ENCODE peak calls at places on chromosome 16, in eight cellular contexts. Z is OCI-LY7, T is spleen, O is uterus, U is fibroblast of lung, W is adrenal gland, B is HCT116, Q is cardiac muscle cell. V is an unnamed sample.

GRCh38 chr16:48300391-48300856 is 53.1 kb upstream of the ABCC11 start:
- DNase-seq in Z (no peak), O (peak), W (no peak), B (peak), T (no peak), Q (no peak), U (peak), V (no peak)

GRCh38 chr16:49754495-49755290 is 101.2 kb downstream of the ZNF423 start:
- DNase-seq in T (no peak), O (no peak), Q (peak), Z (no peak), B (no peak), U (peak), W (no peak), V (no peak)

GRCh38 chr16:31386157-31386984 is 6.8 kb upstream of the ITGAD start:
- DNase-seq in W (no peak), Q (peak), T (no peak), O (no peak), U (peak), B (peak), Z (no peak), V (no peak)

GRCh38 chr16:89143201-89143741 is 28.3 kb upstream of the CDH15 start:
- DNase-seq in Q (no peak), Z (no peak), B (no peak), U (no peak), W (no peak), T (peak), O (no peak), V (no peak)

GRCh38 chr16:67431077-67431804 is at the start of gene HSD11B2:
- DNase-seq in Z (no peak), O (peak), T (peak), U (peak), B (peak), W (peak), Q (peak), V (no peak)

GRCh38 chr16:63983401-63983800 is 1138.5 kb downstream of the CDH11 start:
- DNase-seq in T (no peak), Q (no peak), U (no peak), Z (no peak), W (no peak), O (no peak), B (no peak), V (no peak)

GRCh38 chr16:69567031-69567680 is 1.4 kb downstream of the NFAT5 start:
- DNase-seq in Q (peak), B (no peak), Z (peak), W (peak), O (peak), U (peak), T (no peak), V (no peak)

GRCh38 chr16:89958068-89958467 is 9.5 kb downstream of the DEF8 start:
- DNase-seq in W (no peak), Z (peak), T (peak), Q (peak), B (peak), U (peak), O (no peak), V (no peak)

GRCh38 chr16:81830845-81831600 is 51.9 kb downstream of the PLCG2 start:
- DNase-seq in Q (no peak), W (no peak), O (no peak), T (no peak), U (no peak), B (no peak), Z (no peak), V (no peak)

GRCh38 chr16:72937916-72938315 is 110.0 kb downstream of the ZFHX3 start:
- DNase-seq in B (no peak), O (no peak), Z (no peak), W (no peak), T (peak), Q (no peak), U (no peak), V (no peak)

GRCh38 chr16:73230651-73231050 is 182.7 kb upstream of the ZFHX3 start:
- DNase-seq in O (no peak), B (no peak), U (no peak), Z (no peak), Q (no peak), T (no peak), W (no peak), V (no peak)

GRCh38 chr16:6672507-6672906 is 660.1 kb upstream of the RBFOX1 start:
- DNase-seq in O (no peak), T (no peak), Q (no peak), W (no peak), B (no peak), U (no peak), Z (no peak), V (no peak)

GRCh38 chr16:81590714-81591537 is 146.3 kb downstream of the CMIP start:
- DNase-seq in O (no peak), B (no peak), W (no peak), U (no peak), Z (peak), Q (no peak), T (no peak), V (no peak)

GRCh38 chr16:28012031-28012445 is 51.5 kb downstream of the GSG1L start:
- DNase-seq in T (no peak), Z (no peak), O (no peak), Q (peak), U (peak), W (no peak), B (no peak), V (no peak)

GRCh38 chr16:19173059-19173458 is 5.0 kb downstream of the SYT17 start:
- DNase-seq in B (no peak), T (no peak), Q (no peak), U (no peak), W (no peak), O (no peak), Z (no peak), V (no peak)
- H3K27ac ChIP-seq in B (no peak), T (no peak), Q (no peak), U (no peak), W (no peak), O (no peak), Z (no peak), V (no peak)

GRCh38 chr16:10314811-10315210 is 71.0 kb upstream of the ATF7IP2 start:
- DNase-seq in Z (peak), W (no peak), U (peak), Q (no peak), T (no peak), O (no peak), B (no peak), V (no peak)
- TF ChIP-seq CTCF in Z (peak), W (no peak), U (no peak), Q (no peak), T (no peak), O (no peak), B (no peak), V (peak)

DNA sequence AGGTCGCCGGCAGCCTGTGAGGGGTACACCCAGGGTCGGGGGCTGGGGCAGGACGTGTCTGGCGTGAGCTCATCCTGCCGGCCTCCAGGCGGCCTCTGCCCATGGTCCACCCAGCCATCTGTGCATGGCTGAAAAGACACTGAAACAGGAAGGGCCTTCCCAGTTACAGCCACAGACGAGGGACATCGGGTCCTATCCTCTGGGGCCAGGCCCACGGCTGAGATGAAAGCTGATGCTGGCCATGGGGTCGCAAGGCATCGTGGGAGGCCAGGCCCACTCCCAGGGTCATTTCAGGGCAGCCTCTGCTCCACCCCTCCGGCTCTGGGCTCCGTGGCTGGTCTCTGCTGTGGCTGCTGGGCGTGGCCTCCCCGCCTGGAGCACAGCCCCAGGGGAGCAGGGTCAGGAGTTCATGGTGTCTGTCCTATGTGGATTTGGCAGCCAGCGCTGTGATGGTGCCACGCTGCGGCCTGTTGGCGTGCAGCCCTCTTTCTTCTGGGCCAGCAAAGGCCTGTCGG is 16.6 kb upstream of the ATP6V0C start:
- DNase-seq in O (no peak), U (no peak), Z (no peak), B (no peak), W (no peak), Q (no peak), T (peak), V (no peak)
- H3K27ac ChIP-seq in O (no peak), U (no peak), Z (no peak), B (no peak), W (no peak), Q (no peak), T (no peak), V (no peak)

DNA sequence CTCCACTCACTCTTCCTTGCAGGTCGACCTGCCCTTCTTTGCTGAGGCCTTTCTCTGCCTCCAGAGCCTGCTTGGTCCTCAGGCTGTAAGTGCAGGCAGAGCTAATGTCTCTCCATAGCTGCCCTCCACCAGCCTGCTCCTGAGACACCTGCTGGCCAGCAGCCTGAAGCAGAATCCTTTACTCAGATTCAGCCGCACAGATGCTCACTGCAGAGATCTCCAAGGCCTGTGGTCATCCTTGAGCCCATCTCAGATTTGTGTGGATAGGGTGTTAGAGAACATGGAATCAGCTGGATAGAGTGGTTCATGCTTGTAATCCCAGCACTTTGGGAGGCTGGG is 11.5 kb downstream of the DEXI start:
- DNase-seq in Z (peak), U (no peak), T (no peak), W (no peak), O (no peak), B (no peak), Q (no peak), V (no peak)
- TF ChIP-seq CTCF in Z (peak), U (no peak), T (no peak), W (no peak), O (no peak), B (no peak), Q (no peak), V (no peak)

GRCh38 chr16:71919033-71919432 is 23.7 kb downstream of the IST1 start:
- DNase-seq in Q (no peak), U (no peak), O (no peak), Z (no peak), W (no peak), B (no peak), T (no peak), V (no peak)
- H3K27ac ChIP-seq in Q (no peak), U (no peak), O (peak), Z (no peak), W (no peak), B (no peak), T (peak), V (no peak)

GRCh38 chr16:3186946-3187690 is 886 bp upstream of the OR1F1 start:
- DNase-seq in Z (no peak), U (no peak), W (no peak), B (no peak), O (no peak), Q (no peak), T (no peak), V (no peak)
- TF ChIP-seq CTCF in Z (no peak), U (no peak), W (no peak), B (no peak), O (no peak), Q (no peak), T (no peak), V (no peak)

GRCh38 chr16:87127766-87128147 is 189.4 kb downstream of the C16orf95 start:
- DNase-seq in W (no peak), U (no peak), T (no peak), B (no peak), Z (no peak), Q (no peak), O (no peak), V (no peak)

GRCh38 chr16:87127061-87127765 is 190.0 kb downstream of the C16orf95 start:
- DNase-seq in Z (no peak), W (no peak), O (no peak), Q (no peak), B (no peak), U (peak), T (no peak), V (no peak)

GRCh38 chr16:87125206-87126155 is 191.7 kb downstream of the C16orf95 start:
- DNase-seq in O (no peak), Z (no peak), Q (no peak), T (no peak), U (no peak), W (peak), B (no peak), V (no peak)

GRCh38 chr16:87123356-87124001 is 193.7 kb downstream of the C16orf95 start:
- DNase-seq in Z (no peak), B (no peak), O (no peak), U (peak), W (peak), Q (no peak), T (no peak), V (no peak)

GRCh38 chr16:87126403-87127025 is 190.7 kb downstream of the C16orf95 start:
- DNase-seq in B (no peak), O (no peak), Q (no peak), W (no peak), T (no peak), Z (no peak), U (no peak), V (no peak)
- H3K27ac ChIP-seq in B (no peak), O (no peak), Q (no peak), W (no peak), T (no peak), Z (no peak), U (no peak), V (no peak)

GRCh38 chr16:85471469-85472431 is 141.4 kb upstream of the GSE1 start:
- DNase-seq in U (no peak), B (no peak), T (no peak), Z (peak), W (no peak), Q (no peak), O (no peak), V (no peak)
- TF ChIP-seq CTCF in U (no peak), B (no peak), T (no peak), Z (no peak), W (no peak), Q (peak), O (no peak), V (no peak)

V was measured in CD4-positive, alpha-beta T cell.